ENCODE peak calls at places on chromosomes 11 and 22, in five cellular contexts. N is ureter; P is activated T-helper 1 cell treated with anti-CD3 and anti-CD28 coated beads, Interleukin-2, amount 50 U/mL, for 16 hours; K is AG08396; G is HFF-Myc. V is an unnamed sample.

GRCh38 chr11:37710031-37710430 is 1112.0 kb upstream of the RAG2 start:
- DNase-seq in G (no peak), P (no peak), N (no peak), K (no peak), V (no peak)

GRCh38 chr22:23837496-23837859 is 1.3 kb downstream of the DERL3 start:
- DNase-seq in N (no peak), P (no peak), G (no peak), K (no peak), V (peak)

GRCh38 chr11:8291421-8292350 is 28.0 kb upstream of the LMO1 start:
- DNase-seq in K (no peak), P (no peak), G (no peak), N (no peak), V (no peak)

GRCh38 chr11:117610045-117610444 is 187.0 kb downstream of the DSCAML1 start:
- DNase-seq in G (no peak), K (no peak), N (no peak), P (no peak), V (no peak)

GRCh38 chr22:31083923-31084810 is 3.0 kb downstream of the SMTN start:
- DNase-seq in P (no peak), N (peak), K (peak), G (no peak), V (no peak)

GRCh38 chr11:20058749-20059458 is 101.4 kb downstream of the DBX1 start:
- DNase-seq in N (no peak), P (no peak), G (no peak), K (peak), V (no peak)

GRCh38 chr22:49322231-49322630 is 505.4 kb downstream of the BRD1 start:
- DNase-seq in K (no peak), N (peak), G (no peak), P (no peak), V (no peak)

GRCh38 chr11:128085276-128085675 is 502.1 kb downstream of the ETS1 start:
- DNase-seq in G (no peak), N (no peak), K (no peak), P (no peak), V (no peak)

GRCh38 chr11:18936002-18936673 is 3.1 kb downstream of the MRGPRX1 start:
- DNase-seq in K (no peak), P (no peak), N (no peak), G (no peak), V (no peak)

GRCh38 chr11:2582958-2583604 is 116.7 kb downstream of the KCNQ1OT1 start:
- DNase-seq in K (no peak), G (no peak), N (peak), P (no peak), V (peak)

GRCh38 chr22:42376721-42377177 is 55.5 kb downstream of the NFAM1 start:
- DNase-seq in K (peak), G (peak), P (no peak), N (no peak), V (peak)

GRCh38 chr11:16779436-16779835 is 41.0 kb downstream of the C11orf58 start:
- DNase-seq in N (no peak), G (no peak), K (no peak), P (no peak), V (peak)

GRCh38 chr11:27395556-27396258 is 32.7 kb upstream of the CCDC34 start:
- DNase-seq in K (no peak), N (no peak), P (no peak), G (no peak), V (no peak)

GRCh38 chr22:40324468-40325305 is 21.6 kb upstream of the ADSL start:
- DNase-seq in N (no peak), G (no peak), K (no peak), P (peak), V (no peak)

GRCh38 chr22:50218996-50219727 is 18.4 kb downstream of the SELENOO start:
- DNase-seq in K (peak), P (no peak), G (peak), N (peak), V (peak)

GRCh38 chr22:20135846-20136602 is 4.4 kb downstream of the ZDHHC8 start:
- DNase-seq in N (no peak), P (no peak), K (no peak), G (no peak), V (no peak)

GRCh38 chr11:44780940-44781631 is 54.3 kb downstream of the TSPAN18 start:
- DNase-seq in N (no peak), P (no peak), G (no peak), K (no peak), V (no peak)

GRCh38 chr22:44665115-44665514 is 36.9 kb upstream of the PRR5 start:
- DNase-seq in N (no peak), K (no peak), P (no peak), G (no peak), V (peak)